ENCODE peak calls at places on chromosomes 6 and 20, in six cellular contexts. E is SK-N-SH; C is activated CD8-positive, alpha-beta memory T cell treated with anti-CD3 and anti-CD28 coated beads for 48 hours; M is hypothalamus; X is HS-5; Q is DMS 273 treated with DMSO at 0.1 percent for 48 hours. A is an unnamed sample.

GRCh38 chr20:44829688-44830087 is 19.3 kb upstream of the RIMS4 start:
- DNase-seq in M (no peak), C (no peak), X (no peak), E (no peak), Q (no peak), A (no peak)

GRCh38 chr6:159217595-159218275 is 48.5 kb downstream of the FNDC1 start:
- DNase-seq in E (peak), X (no peak), Q (no peak), C (no peak), M (peak), A (no peak)

GRCh38 chr6:20906938-20907337 is 372.7 kb downstream of the CDKAL1 start:
- DNase-seq in Q (no peak), M (no peak), C (no peak), X (peak), E (no peak), A (no peak)

GRCh38 chr6:130147151-130147550 is 75.6 kb downstream of the SAMD3 start:
- DNase-seq in Q (no peak), C (no peak), E (no peak), X (no peak), M (no peak), A (no peak)

GRCh38 chr20:56463428-56463827 is 5.0 kb upstream of the RTF2 start:
- DNase-seq in C (no peak), M (no peak), Q (no peak), E (no peak), X (no peak), A (no peak)

GRCh38 chr6:3001773-3002293 is 2.1 kb downstream of the NQO2 start:
- DNase-seq in M (no peak), E (no peak), Q (peak), C (no peak), X (no peak), A (no peak)

GRCh38 chr6:97095466-97095865 is 170.9 kb downstream of the KLHL32 start:
- DNase-seq in M (no peak), E (no peak), Q (no peak), X (no peak), C (no peak), A (no peak)

GRCh38 chr6:163782436-163783003 is 368.0 kb downstream of the QKI start:
- DNase-seq in X (no peak), E (no peak), Q (no peak), M (no peak), C (no peak), A (no peak)

GRCh38 chr6:52691718-52692117 is 20.8 kb downstream of the TMEM14A start:
- DNase-seq in C (no peak), X (no peak), E (no peak), M (no peak), Q (no peak), A (no peak)

GRCh38 chr6:46217671-46218131 is 46.9 kb upstream of the ENPP5 start:
- DNase-seq in Q (no peak), M (peak), C (no peak), E (no peak), X (no peak), A (peak)

GRCh38 chr6:84052204-84052882 is 18.8 kb downstream of the MRAP2 start:
- DNase-seq in C (no peak), Q (peak), M (peak), E (peak), X (no peak), A (peak)

GRCh38 chr6:9224539-9224938 is 789.2 kb upstream of the SLC35B3 start:
- DNase-seq in M (no peak), Q (no peak), E (no peak), C (no peak), X (no peak), A (no peak)

GRCh38 chr20:64106981-64107735 is at the start of gene NPBWR2:
- DNase-seq in C (no peak), E (no peak), Q (no peak), M (no peak), X (no peak), A (no peak)

GRCh38 chr20:6530254-6530653 is 237.2 kb upstream of the BMP2 start:
- DNase-seq in M (no peak), C (no peak), Q (no peak), E (no peak), X (no peak), A (no peak)

GRCh38 chr6:139979021-139979721 is 604.7 kb upstream of the CITED2 start:
- DNase-seq in C (no peak), E (no peak), Q (no peak), M (no peak), X (no peak), A (no peak)

GRCh38 chr6:170459451-170459850 is 93.7 kb downstream of the PSMB1 start:
- DNase-seq in M (no peak), X (peak), C (no peak), Q (no peak), E (no peak), A (no peak)

GRCh38 chr6:692356-692851 is 535 bp downstream of the EXOC2 start:
- DNase-seq in Q (no peak), M (peak), C (peak), X (no peak), E (peak), A (peak)

GRCh38 chr6:11607381-11607780 is 69.8 kb downstream of the TMEM170B start:
- DNase-seq in X (no peak), C (no peak), E (no peak), M (no peak), Q (no peak), A (no peak)

GRCh38 chr20:621115-621756 is 11.1 kb upstream of the TCF15 start:
- DNase-seq in E (no peak), Q (no peak), C (no peak), M (no peak), X (peak), A (no peak)

GRCh38 chr6:154510144-154510905 is at the start of gene CNKSR3:
- DNase-seq in X (peak), E (peak), C (peak), Q (peak), M (peak), A (peak)